ENCODE peak calls at places on chromosomes 6 and 20, in six cellular contexts. One of them, this sample, is unnamed.
A peak's percentile ranks its signal among the peaks of the same experiment; 100 is the strongest.

GRCh38 chr20:21640556-21640955 is 64.9 kb upstream of the PAX1 start:
- DNase-seq in Caco-2: peak; percentile 71
- DNase-seq in heart right ventricle: no peak
- DNase-seq in endodermal cell: peak; percentile 89
- DNase-seq in A673: peak; percentile 34
- DNase-seq in tibial nerve: no peak
- DNase-seq in this sample: no peak

GRCh38 chr6:138007014-138007472 is 100.2 kb downstream of the PERP start:
- DNase-seq in Caco-2: peak; percentile 48
- DNase-seq in A673: peak; percentile 52
- DNase-seq in tibial nerve: no peak
- DNase-seq in endodermal cell: peak; percentile 89
- DNase-seq in heart right ventricle: no peak
- DNase-seq in this sample: no peak

GRCh38 chr6:90025418-90026089 is 131.3 kb downstream of the GJA10 start:
- DNase-seq in endodermal cell: no peak
- DNase-seq in Caco-2: no peak
- DNase-seq in tibial nerve: no peak
- DNase-seq in A673: peak; percentile 91
- DNase-seq in heart right ventricle: no peak
- DNase-seq in this sample: no peak

GRCh38 chr20:37920679-37921322 is 17.9 kb downstream of the VSTM2L start:
- DNase-seq in Caco-2: no peak
- DNase-seq in heart right ventricle: no peak
- DNase-seq in A673: no peak
- DNase-seq in tibial nerve: no peak
- DNase-seq in endodermal cell: no peak
- DNase-seq in this sample: no peak

GRCh38 chr20:17939622-17940446 is 28.8 kb downstream of the SNX5 start:
- DNase-seq in Caco-2: no peak
- DNase-seq in tibial nerve: no peak
- DNase-seq in heart right ventricle: no peak
- DNase-seq in A673: no peak
- DNase-seq in endodermal cell: peak; percentile 72
- DNase-seq in this sample: no peak

GRCh38 chr6:154932562-154933027 is 62.5 kb upstream of the TIAM2 start:
- DNase-seq in tibial nerve: no peak
- DNase-seq in heart right ventricle: no peak
- DNase-seq in A673: peak; percentile 70
- DNase-seq in endodermal cell: peak; percentile 68
- DNase-seq in Caco-2: peak; percentile 19
- DNase-seq in this sample: no peak

GRCh38 chr6:116369540-116370327 is 1.0 kb upstream of the DSE start:
- DNase-seq in heart right ventricle: no peak
- DNase-seq in Caco-2: no peak
- DNase-seq in endodermal cell: no peak
- DNase-seq in tibial nerve: peak; percentile 18
- DNase-seq in A673: no peak
- DNase-seq in this sample: no peak

GRCh38 chr6:156345700-156346099 is 431.5 kb upstream of the ARID1B start:
- DNase-seq in tibial nerve: no peak
- DNase-seq in A673: no peak
- DNase-seq in Caco-2: no peak
- DNase-seq in heart right ventricle: no peak
- DNase-seq in endodermal cell: no peak
- DNase-seq in this sample: no peak

GRCh38 chr6:161198781-161199505 is 74.9 kb downstream of the AGPAT4 start:
- DNase-seq in endodermal cell: no peak
- DNase-seq in Caco-2: no peak
- DNase-seq in heart right ventricle: no peak
- DNase-seq in A673: no peak
- DNase-seq in tibial nerve: no peak
- DNase-seq in this sample: no peak

GRCh38 chr6:157823001-157823522 is at the start of gene SNX9:
- DNase-seq in endodermal cell: peak; percentile 88
- DNase-seq in Caco-2: peak; percentile 82
- DNase-seq in heart right ventricle: peak; percentile 80
- DNase-seq in A673: peak; percentile 83
- DNase-seq in tibial nerve: peak; percentile 38
- DNase-seq in this sample: peak; percentile 78

GRCh38 chr20:24878657-24879056 is 70.4 kb upstream of the CST7 start:
- DNase-seq in A673: no peak
- DNase-seq in heart right ventricle: no peak
- DNase-seq in tibial nerve: no peak
- DNase-seq in Caco-2: no peak
- DNase-seq in endodermal cell: no peak
- DNase-seq in this sample: no peak

GRCh38 chr6:108163267-108163643 is 2.6 kb upstream of the NR2E1 start:
- DNase-seq in A673: no peak
- DNase-seq in tibial nerve: no peak
- DNase-seq in Caco-2: no peak
- DNase-seq in endodermal cell: peak; percentile 67
- DNase-seq in heart right ventricle: no peak
- DNase-seq in this sample: no peak

GRCh38 chr20:14199111-14199510 is 138.3 kb downstream of the FLRT3 start:
- DNase-seq in tibial nerve: no peak
- DNase-seq in A673: no peak
- DNase-seq in Caco-2: no peak
- DNase-seq in endodermal cell: no peak
- DNase-seq in heart right ventricle: no peak
- DNase-seq in this sample: no peak

GRCh38 chr6:22219916-22220315 is 76.9 kb downstream of the PRL start:
- DNase-seq in Caco-2: no peak
- DNase-seq in endodermal cell: no peak
- DNase-seq in A673: peak; percentile 6
- DNase-seq in heart right ventricle: no peak
- DNase-seq in tibial nerve: no peak
- DNase-seq in this sample: no peak

GRCh38 chr6:81215092-81215432 is 537.4 kb downstream of the TENT5A start:
- DNase-seq in tibial nerve: no peak
- DNase-seq in heart right ventricle: no peak
- DNase-seq in endodermal cell: peak; percentile 44
- DNase-seq in A673: no peak
- DNase-seq in Caco-2: no peak
- DNase-seq in this sample: no peak

GRCh38 chr6:157173756-157174155 is 149.6 kb downstream of the TMEM242 start:
- DNase-seq in tibial nerve: no peak
- DNase-seq in heart right ventricle: no peak
- DNase-seq in endodermal cell: no peak
- DNase-seq in A673: no peak
- DNase-seq in Caco-2: no peak
- DNase-seq in this sample: no peak

GRCh38 chr20:29750268-29750899 is 1507.1 kb upstream of the DEFB115 start:
- DNase-seq in Caco-2: no peak
- DNase-seq in A673: no peak
- DNase-seq in tibial nerve: no peak
- DNase-seq in heart right ventricle: no peak
- DNase-seq in endodermal cell: peak; percentile 16
- DNase-seq in this sample: no peak

GRCh38 chr20:37328149-37328945 is 17.6 kb upstream of the SRC start:
- DNase-seq in A673: no peak
- DNase-seq in Caco-2: no peak
- DNase-seq in endodermal cell: no peak
- DNase-seq in tibial nerve: no peak
- DNase-seq in heart right ventricle: no peak
- DNase-seq in this sample: peak; percentile 42

GRCh38 chr6:25053875-25054371 is 118.2 kb upstream of the RIPOR2 start:
- DNase-seq in endodermal cell: no peak
- DNase-seq in heart right ventricle: no peak
- DNase-seq in tibial nerve: peak; percentile 24
- DNase-seq in Caco-2: no peak
- DNase-seq in A673: peak; percentile 88
- DNase-seq in this sample: no peak

GRCh38 chr6:125944434-125944816 is 12.1 kb upstream of the HINT3 start:
- DNase-seq in heart right ventricle: peak; percentile 74
- DNase-seq in Caco-2: no peak
- DNase-seq in tibial nerve: peak; percentile 68
- DNase-seq in endodermal cell: no peak
- DNase-seq in A673: no peak
- DNase-seq in this sample: peak; percentile 24

DNA sequence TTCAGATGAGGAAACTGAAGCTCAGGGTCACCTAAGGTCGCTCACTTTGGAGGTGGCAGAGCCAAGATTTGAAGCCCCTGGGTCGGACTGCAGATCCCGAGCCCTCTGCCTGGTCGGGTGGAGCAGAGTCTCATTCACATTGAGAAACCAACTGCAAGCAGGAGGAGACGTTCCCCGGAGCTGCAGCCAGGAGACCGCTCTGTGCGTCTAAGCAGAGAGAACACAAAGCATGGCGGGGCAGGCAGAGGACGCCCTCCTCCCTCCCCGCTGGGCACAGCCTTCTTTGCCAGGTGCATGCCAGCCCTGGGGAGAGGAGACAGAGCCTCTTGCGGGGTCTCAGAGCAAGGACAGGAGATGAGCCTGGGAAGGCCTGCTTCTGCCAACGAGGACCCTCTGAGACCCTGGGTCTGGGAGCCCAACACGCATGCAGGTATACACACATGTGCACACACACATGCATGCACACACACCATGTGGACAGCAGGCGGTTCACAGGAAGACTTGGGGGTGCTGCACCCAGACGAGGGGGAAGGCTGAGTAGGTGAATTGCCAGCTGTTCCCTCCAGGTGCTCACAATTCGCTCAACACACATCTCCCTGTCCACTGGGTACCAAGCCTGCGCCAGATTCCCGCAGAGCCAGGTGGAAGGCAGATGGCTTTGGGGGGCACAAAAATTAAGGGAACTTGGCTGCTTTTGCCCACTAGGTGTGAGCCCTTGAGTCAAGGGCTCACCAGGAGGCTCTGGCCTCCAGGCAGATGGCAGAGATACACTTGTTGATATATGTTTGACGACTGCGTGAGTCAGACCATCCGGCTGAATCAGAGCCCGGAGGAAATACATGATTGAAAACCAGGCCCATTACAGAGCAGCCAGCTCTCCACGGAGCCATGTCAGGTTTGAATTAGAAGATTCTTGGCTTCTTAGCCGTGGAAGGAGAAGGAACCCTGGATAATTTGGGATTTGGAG is 5.5 kb upstream of the NTSR1 start:
- DNase-seq in A673: peak; percentile 78
- DNase-seq in endodermal cell: no peak
- DNase-seq in heart right ventricle: no peak
- DNase-seq in Caco-2: no peak
- DNase-seq in tibial nerve: no peak
- DNase-seq in this sample: no peak
- H3K4me1 ChIP-seq in A673: peaks cover 39% of the 10 kb centered on the region
- H3K4me1 ChIP-seq in endodermal cell: peaks cover 2% of the 10 kb centered on the region
- H3K4me1 ChIP-seq in heart right ventricle: peaks cover 13% of the 10 kb centered on the region
- H3K4me1 ChIP-seq in Caco-2: peaks cover 7% of the 10 kb centered on the region
- H3K4me1 ChIP-seq in tibial nerve: no peaks in the 10 kb centered on the region
- H3K4me1 ChIP-seq in this sample: no peaks in the 10 kb centered on the region

GRCh38 chr20:59032023-59032712 is at the start of gene ATP5F1E:
- DNase-seq in A673: peak; percentile 97
- DNase-seq in heart right ventricle: peak; percentile 95
- DNase-seq in tibial nerve: peak; percentile 92
- DNase-seq in Caco-2: peak; percentile 100
- DNase-seq in endodermal cell: peak; percentile 98
- DNase-seq in this sample: peak; percentile 98

GRCh38 chr20:59033093-59033492 is 958 bp upstream of the ATP5F1E start:
- DNase-seq in Caco-2: no peak
- DNase-seq in endodermal cell: no peak
- DNase-seq in tibial nerve: no peak
- DNase-seq in A673: no peak
- DNase-seq in heart right ventricle: no peak
- DNase-seq in this sample: no peak

GRCh38 chr20:59033616-59034165 is 1.6 kb upstream of the ATP5F1E start:
- DNase-seq in endodermal cell: no peak
- DNase-seq in Caco-2: no peak
- DNase-seq in A673: no peak
- DNase-seq in heart right ventricle: no peak
- DNase-seq in tibial nerve: no peak
- DNase-seq in this sample: no peak

GRCh38 chr20:59031326-59032022 is 661 bp downstream of the ATP5F1E start:
- DNase-seq in endodermal cell: no peak
- DNase-seq in Caco-2: no peak
- DNase-seq in tibial nerve: no peak
- DNase-seq in heart right ventricle: no peak
- DNase-seq in A673: no peak
- DNase-seq in this sample: no peak

DNA sequence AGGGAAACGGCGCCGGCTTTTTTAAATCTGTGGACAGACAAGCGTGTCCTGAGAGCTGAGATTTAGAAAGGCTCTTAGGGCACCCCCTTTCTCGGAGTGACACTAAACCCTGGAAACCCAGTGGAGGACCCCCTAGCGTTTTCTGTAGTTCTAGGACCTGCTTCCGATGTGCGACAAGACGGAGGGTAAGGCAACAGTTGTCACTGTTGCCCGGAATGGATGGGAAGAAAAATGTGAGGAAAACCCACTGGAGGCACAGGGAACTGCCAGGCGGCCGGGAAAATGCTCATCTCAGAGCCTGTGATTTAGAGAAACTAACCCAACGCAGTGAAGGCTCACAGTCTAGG is 551 bp upstream of the ATP5F1E start:
- DNase-seq in heart right ventricle: no peak
- DNase-seq in tibial nerve: no peak
- DNase-seq in endodermal cell: no peak
- DNase-seq in Caco-2: no peak
- DNase-seq in A673: no peak
- DNase-seq in this sample: no peak
- TF ChIP-seq CTCF in heart right ventricle: no peak
- TF ChIP-seq CTCF in tibial nerve: peak; percentile 39
- TF ChIP-seq CTCF in endodermal cell: peak; percentile 59
- TF ChIP-seq CTCF in Caco-2: peak; percentile 66
- TF ChIP-seq CTCF in A673: peak; percentile 21
- TF ChIP-seq CTCF in this sample: peak; percentile 25

DNA sequence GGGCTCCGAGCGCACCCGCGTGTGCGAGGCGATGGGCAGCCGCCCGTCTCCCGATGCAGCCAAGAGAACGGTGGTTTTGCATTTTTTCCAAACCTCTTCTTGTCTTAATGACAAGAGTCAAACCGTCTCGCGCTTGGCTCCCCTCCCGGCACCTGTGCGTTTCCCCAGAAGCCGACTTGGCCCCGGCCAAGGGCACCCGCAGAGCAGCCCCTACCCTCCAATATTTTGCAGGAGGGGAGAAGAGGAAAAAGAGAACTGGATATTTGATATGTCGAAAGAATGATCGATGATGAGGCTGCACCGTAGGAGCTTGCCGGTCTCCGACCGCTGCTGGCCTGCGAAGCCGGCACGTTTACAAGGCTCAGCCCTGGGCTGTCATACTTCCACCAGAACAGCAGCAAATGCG is 296.6 kb downstream of the TFAP2C start:
- DNase-seq in tibial nerve: no peak
- DNase-seq in heart right ventricle: no peak
- DNase-seq in A673: no peak
- DNase-seq in endodermal cell: no peak
- DNase-seq in Caco-2: no peak
- DNase-seq in this sample: no peak
- H3K27me3 ChIP-seq in tibial nerve: peaks cover 70% of the 10 kb centered on the region
- H3K27me3 ChIP-seq in heart right ventricle: peaks cover 93% of the 10 kb centered on the region
- H3K27me3 ChIP-seq in A673: peaks cover 77% of the 10 kb centered on the region
- H3K27me3 ChIP-seq in endodermal cell: peaks cover 99% of the 10 kb centered on the region
- H3K27me3 ChIP-seq in Caco-2: no peaks in the 10 kb centered on the region
- H3K27me3 ChIP-seq in this sample: no peaks in the 10 kb centered on the region

DNA sequence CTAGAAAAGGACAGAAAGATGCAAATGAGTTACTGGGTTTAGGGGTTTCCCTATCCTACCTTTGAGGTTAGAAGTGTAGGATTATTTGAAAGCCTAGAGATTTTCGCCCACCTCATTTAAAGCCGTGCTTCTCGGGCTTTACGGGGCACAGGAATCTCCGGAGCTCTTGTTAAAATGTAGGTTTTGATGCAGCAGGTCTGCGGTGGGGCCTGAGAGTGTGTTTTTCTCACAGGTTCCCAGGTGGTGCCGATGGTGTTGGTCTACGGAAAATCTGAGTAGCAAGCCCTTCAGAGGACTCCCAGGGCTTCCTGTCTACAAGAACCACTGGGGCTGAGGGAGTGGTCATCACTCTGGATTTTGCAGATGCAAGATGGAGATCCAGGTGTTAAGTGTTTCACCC is 47.5 kb downstream of the TRAM2 start:
- DNase-seq in A673: no peak
- DNase-seq in endodermal cell: no peak
- DNase-seq in heart right ventricle: no peak
- DNase-seq in tibial nerve: no peak
- DNase-seq in Caco-2: no peak
- DNase-seq in this sample: no peak
- H3K4me1 ChIP-seq in A673: no peaks in the 10 kb centered on the region
- H3K4me1 ChIP-seq in endodermal cell: no peaks in the 10 kb centered on the region
- H3K4me1 ChIP-seq in heart right ventricle: no peaks in the 10 kb centered on the region
- H3K4me1 ChIP-seq in tibial nerve: no peaks in the 10 kb centered on the region
- H3K4me1 ChIP-seq in Caco-2: no peaks in the 10 kb centered on the region
- H3K4me1 ChIP-seq in this sample: peaks cover 5% of the 10 kb centered on the region

This sample was measured in ovary.